ENCODE peak calls at places on chromosomes 13 and 19, in four cellular contexts. Q, X, T and U are unnamed samples.

GRCh38 chr19:42467437-42467760 is 24.7 kb upstream of the CXCL17 start:
- DNase-seq in T (no peak), Q (no peak), X (no peak), U (no peak)

GRCh38 chr19:3766520-3766919 is 4.0 kb downstream of the MRPL54 start:
- DNase-seq in T (no peak), Q (no peak), X (no peak), U (no peak)

GRCh38 chr13:24097667-24098066 is 62.9 kb upstream of the SPATA13 start:
- DNase-seq in T (no peak), X (no peak), Q (no peak), U (no peak)

GRCh38 chr13:74464656-74465055 is 330.5 kb upstream of the KLF12 start:
- DNase-seq in X (peak), Q (no peak), T (no peak), U (no peak)

GRCh38 chr13:111210488-111210887 is 95.4 kb downstream of the ARHGEF7 start:
- DNase-seq in T (peak), Q (no peak), X (no peak), U (peak)

GRCh38 chr19:50242586-50242985 is 39.2 kb downstream of the MYH14 start:
- DNase-seq in Q (no peak), X (no peak), T (no peak), U (no peak)

GRCh38 chr13:66362485-66362884 is 867.7 kb downstream of the PCDH9 start:
- DNase-seq in X (no peak), T (no peak), Q (no peak), U (no peak)

GRCh38 chr19:581399-582111 is 8.1 kb upstream of the HCN2 start:
- DNase-seq in Q (no peak), X (no peak), T (no peak), U (no peak)

GRCh38 chr13:88014527-88014926 is 343.4 kb downstream of the SLITRK5 start:
- DNase-seq in X (no peak), Q (no peak), T (no peak), U (no peak)

GRCh38 chr19:33310606-33311325 is 8.4 kb upstream of the CEBPA start:
- DNase-seq in Q (no peak), X (no peak), T (no peak), U (no peak)

GRCh38 chr19:19655051-19655594 is 8.4 kb downstream of the ATP13A1 start:
- DNase-seq in T (no peak), Q (no peak), X (no peak), U (no peak)

GRCh38 chr19:17076539-17076919 is 952 bp downstream of the MYO9B start:
- DNase-seq in T (no peak), X (no peak), Q (no peak), U (no peak)

GRCh38 chr13:108816381-108816780 is 187.0 kb downstream of the MYO16 start:
- DNase-seq in T (no peak), X (no peak), Q (no peak), U (no peak)

GRCh38 chr19:2044709-2045500 is 6.1 kb downstream of the MKNK2 start:
- DNase-seq in Q (no peak), X (no peak), T (no peak), U (no peak)

GRCh38 chr13:27371932-27372331 is 52.5 kb upstream of the GTF3A start:
- DNase-seq in X (no peak), Q (no peak), T (no peak), U (no peak)